ENCODE peak calls at places on chromosome 7, in six cellular contexts. G is ovary, T is bronchial epithelial cell, E is coronary artery, O is right lobe of liver, D is cardiac fibroblast. A is an unnamed sample.

GRCh38 chr7:42611529-42611928 is 300.3 kb downstream of the C7orf25 start:
- DNase-seq in G (no peak), T (no peak), E (no peak), O (no peak), D (no peak), A (no peak)

GRCh38 chr7:35623381-35623780 is 71.6 kb downstream of the HERPUD2 start:
- DNase-seq in G (no peak), T (no peak), E (no peak), O (no peak), D (no peak), A (no peak)

GRCh38 chr7:148620749-148621372 is 30.3 kb downstream of the C7orf33 start:
- DNase-seq in G (no peak), T (peak; percentile 18), E (no peak), O (peak; percentile 69), D (no peak), A (peak; percentile 67)

GRCh38 chr7:130071701-130072622 is 1.6 kb downstream of the KLHDC10 start:
- DNase-seq in G (peak; percentile 43), T (peak; percentile 79), E (no peak), O (peak; percentile 59), D (peak; percentile 91), A (peak; percentile 57)

GRCh38 chr7:102927303-102927933 is 14.6 kb downstream of the LRRC17 start:
- DNase-seq in G (no peak), T (no peak), E (no peak), O (no peak), D (no peak), A (no peak)

GRCh38 chr7:158572000-158572828 is 15.4 kb downstream of the PTPRN2 start:
- DNase-seq in G (no peak), T (peak; percentile 20), E (no peak), O (no peak), D (peak; percentile 12), A (no peak)

GRCh38 chr7:142441074-142441403 is 183.2 kb upstream of the PRSS58 start:
- DNase-seq in G (no peak), T (no peak), E (no peak), O (no peak), D (no peak), A (no peak)

GRCh38 chr7:79185605-79186004 is 267.9 kb downstream of the MAGI2 start:
- DNase-seq in G (no peak), T (peak; percentile 100), E (no peak), O (no peak), D (no peak), A (no peak)

GRCh38 chr7:124536156-124536762 is 229.3 kb downstream of the GPR37 start:
- DNase-seq in G (no peak), T (peak; percentile 43), E (no peak), O (no peak), D (no peak), A (no peak)

GRCh38 chr7:4745265-4745919 is 30.0 kb upstream of the AP5Z1 start:
- DNase-seq in G (no peak), T (no peak), E (no peak), O (no peak), D (no peak), A (no peak)

GRCh38 chr7:157738064-157738460 is 401.3 kb downstream of the DNAJB6 start:
- DNase-seq in G (no peak), T (no peak), E (no peak), O (no peak), D (peak; percentile 17), A (no peak)

GRCh38 chr7:92133133-92133736 is 1.0 kb downstream of the CYP51A1 start:
- DNase-seq in G (no peak), T (no peak), E (no peak), O (no peak), D (peak; percentile 15), A (no peak)

GRCh38 chr7:148464932-148465331 is 125.6 kb upstream of the C7orf33 start:
- DNase-seq in G (no peak), T (no peak), E (no peak), O (no peak), D (no peak), A (no peak)

GRCh38 chr7:65441010-65441409 is 67.4 kb downstream of the ZNF92 start:
- DNase-seq in G (no peak), T (peak; percentile 84), E (no peak), O (no peak), D (peak; percentile 36), A (no peak)

GRCh38 chr7:97351488-97351887 is 234.0 kb downstream of the SDHAF3 start:
- DNase-seq in G (no peak), T (no peak), E (no peak), O (no peak), D (no peak), A (no peak)

GRCh38 chr7:74479066-74479781 is 25.5 kb downstream of the GTF2IRD1 start:
- DNase-seq in G (peak; percentile 61), T (peak; percentile 27), E (no peak), O (peak; percentile 56), D (peak; percentile 75), A (no peak)

GRCh38 chr7:36658603-36659516 is 65.4 kb downstream of the AOAH start:
- DNase-seq in G (no peak), T (peak; percentile 87), E (no peak), O (no peak), D (peak; percentile 77), A (no peak)

GRCh38 chr7:151726875-151727578 is 149.9 kb downstream of the PRKAG2 start:
- DNase-seq in G (no peak), T (no peak), E (no peak), O (peak; percentile 40), D (no peak), A (no peak)

GRCh38 chr7:1893451-1893850 is 223.4 kb downstream of the ELFN1 start:
- DNase-seq in G (no peak), T (no peak), E (no peak), O (no peak), D (no peak), A (peak; percentile 25)

GRCh38 chr7:150368098-150368883 is at the start of gene REPIN1:
- DNase-seq in G (peak; percentile 93), T (no peak), E (peak; percentile 95), O (peak; percentile 96), D (peak; percentile 88), A (peak; percentile 81)

GRCh38 chr7:7292085-7292484 is 109.7 kb downstream of the C1GALT1 start:
- DNase-seq in G (no peak), T (no peak), E (no peak), O (no peak), D (no peak), A (no peak)

DNA sequence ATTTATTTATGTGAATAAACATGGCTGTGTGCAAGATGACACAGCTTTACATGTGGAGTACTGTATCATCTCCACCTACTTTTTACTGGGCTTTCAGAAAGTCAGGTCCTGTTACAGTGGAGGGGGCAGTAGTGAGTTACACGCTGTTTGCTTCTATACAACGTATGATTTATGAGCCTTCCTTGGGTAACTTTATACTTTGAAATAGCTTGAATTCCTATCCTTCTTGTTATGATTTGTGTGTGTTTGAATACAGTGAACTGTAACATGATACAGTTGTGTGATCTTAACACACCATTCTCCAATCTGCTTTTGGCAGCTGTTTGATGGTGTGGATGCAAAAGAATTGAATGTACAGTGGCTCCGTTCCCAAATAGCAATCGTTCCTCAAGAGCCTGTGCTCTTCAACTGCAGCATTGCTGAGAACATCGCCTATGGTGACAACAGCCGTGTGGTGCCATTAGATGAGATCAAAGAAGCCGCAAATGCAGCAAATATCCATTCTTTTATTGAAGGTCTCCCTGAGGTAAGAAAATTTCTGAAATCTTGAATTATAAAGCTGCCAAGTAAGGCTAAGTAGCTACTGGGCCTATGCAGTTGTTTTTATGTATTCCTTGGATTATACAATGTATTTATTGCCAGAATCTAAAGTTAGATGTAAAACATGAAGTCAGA is 41.6 kb downstream of the SP8 start:
- DNase-seq in G (no peak), T (peak; percentile 33), E (no peak), O (no peak), D (no peak), A (no peak)
- TF ChIP-seq CTCF in G (no peak), T (peak; percentile 8), E (no peak), O (no peak), D (no peak), A (no peak)

GRCh38 chr7:22942191-22942590 is 71.7 kb downstream of the HYCC1 start:
- DNase-seq in G (no peak), T (no peak), E (no peak), O (no peak), D (no peak), A (no peak)

GRCh38 chr7:22936246-22936645 is 77.7 kb downstream of the HYCC1 start:
- DNase-seq in G (no peak), T (no peak), E (no peak), O (no peak), D (no peak), A (no peak)

GRCh38 chr7:22937946-22938345 is 76.0 kb downstream of the HYCC1 start:
- DNase-seq in G (no peak), T (no peak), E (no peak), O (no peak), D (no peak), A (no peak)

GRCh38 chr7:22943997-22944396 is 69.9 kb downstream of the HYCC1 start:
- DNase-seq in G (no peak), T (peak; percentile 17), E (no peak), O (no peak), D (peak; percentile 84), A (no peak)

DNA sequence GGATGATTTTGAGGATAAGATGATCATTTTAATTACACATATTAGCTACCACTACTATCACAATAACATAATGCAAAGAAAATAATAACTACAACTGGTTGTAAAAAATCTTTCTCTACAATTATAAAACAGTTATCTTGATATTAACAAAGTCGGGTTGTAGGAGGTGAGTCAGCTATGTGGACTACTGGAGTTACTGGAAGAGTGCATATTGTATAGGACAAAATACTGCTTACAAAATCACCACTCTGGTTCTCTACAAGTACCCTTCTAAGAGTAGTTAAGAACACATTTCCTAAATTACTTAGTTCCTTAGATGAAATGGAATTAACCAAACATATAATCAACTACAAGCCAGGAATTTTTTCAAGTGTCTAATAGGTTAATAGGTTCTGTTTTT is 74.1 kb downstream of the HYCC1 start:
- DNase-seq in G (no peak), T (no peak), E (no peak), O (no peak), D (no peak), A (no peak)
- TF ChIP-seq CTCF in G (no peak), T (no peak), E (no peak), O (no peak), D (no peak), A (no peak)

DNA sequence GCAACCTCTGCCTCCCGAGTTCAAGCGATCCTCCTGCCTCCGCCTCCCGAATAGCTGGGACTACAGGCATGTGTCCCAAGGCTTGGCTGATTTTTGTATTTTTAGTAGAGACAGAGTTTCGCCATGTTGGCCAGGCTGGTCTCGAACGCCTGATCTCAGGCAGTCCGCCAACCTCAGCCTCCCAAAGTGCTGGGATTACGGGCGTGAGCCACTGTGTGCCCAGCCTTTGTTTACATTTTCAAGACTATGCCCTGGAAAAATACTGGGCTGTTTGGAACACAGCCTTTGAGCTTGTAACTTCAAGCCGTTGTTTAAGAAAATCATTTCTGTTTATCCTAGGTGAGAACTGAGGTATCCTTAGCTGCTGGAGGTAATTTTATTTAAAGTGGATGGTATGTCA is 1.9 kb downstream of the ZKSCAN1 start:
- DNase-seq in G (peak; percentile 34), T (no peak), E (no peak), O (peak; percentile 89), D (no peak), A (no peak)
- TF ChIP-seq CTCF in G (no peak), T (no peak), E (no peak), O (no peak), D (no peak), A (no peak)

DNA sequence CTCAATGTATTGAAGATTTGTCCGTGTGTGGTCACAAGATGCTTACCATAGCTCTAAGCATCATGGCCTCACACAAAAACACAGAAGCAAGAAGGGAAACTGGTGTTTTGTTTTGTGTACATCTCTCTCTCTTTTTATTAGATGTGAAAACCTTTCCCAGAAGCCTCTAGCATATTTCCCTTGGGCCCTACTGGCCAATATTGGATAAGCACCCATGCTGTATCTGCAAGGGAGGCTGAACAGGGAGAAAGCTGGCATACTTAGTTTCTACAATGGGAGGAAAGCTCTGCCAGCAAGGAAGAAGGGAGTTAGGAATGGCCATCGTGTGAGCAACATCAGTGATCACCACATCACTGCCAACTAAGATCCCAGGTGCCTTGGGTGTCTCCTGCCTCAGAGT is 9.6 kb upstream of the NAMPT start:
- DNase-seq in G (no peak), T (no peak), E (no peak), O (no peak), D (no peak), A (no peak)
- TF ChIP-seq CTCF in G (no peak), T (no peak), E (no peak), O (no peak), D (peak; percentile 6), A (peak; percentile 27)

A was measured in CD14-positive monocyte.